ENCODE peak calls at places on chromosomes 1 and 21, in six cellular contexts. I is A549, V is neural crest cell, J is Calu3, S is psoas muscle, Q is H1. E is an unnamed sample.

GRCh38 chr1:50422675-50422945 is 633 bp downstream of the DMRTA2 start:
- DNase-seq in I (no peak), V (no peak), J (no peak), S (no peak), Q (no peak), E (no peak)

GRCh38 chr21:32702702-32703101 is 25.1 kb downstream of the SYNJ1 start:
- DNase-seq in I (no peak), V (no peak), J (no peak), S (no peak), Q (no peak), E (no peak)

GRCh38 chr1:14937288-14937949 is 216.1 kb upstream of the TMEM51 start:
- DNase-seq in I (no peak), V (no peak), J (no peak), S (no peak), Q (no peak), E (no peak)

GRCh38 chr1:4002741-4003140 is 102.7 kb upstream of the C1orf174 start:
- DNase-seq in I (no peak), V (no peak), J (no peak), S (no peak), Q (no peak), E (no peak)

GRCh38 chr1:109815809-109816791 is 52.4 kb upstream of the EPS8L3 start:
- DNase-seq in I (no peak), V (no peak), J (no peak), S (no peak), Q (no peak), E (no peak)

GRCh38 chr1:228902781-228903572 is 167.7 kb downstream of the RHOU start:
- DNase-seq in I (peak), V (no peak), J (peak), S (peak), Q (no peak), E (no peak)

GRCh38 chr1:183685112-183685713 is 32.1 kb upstream of the APOBEC4 start:
- DNase-seq in I (peak), V (no peak), J (peak), S (no peak), Q (no peak), E (peak)

GRCh38 chr1:200805719-200806118 is 67.0 kb downstream of the CAMSAP2 start:
- DNase-seq in I (no peak), V (no peak), J (no peak), S (no peak), Q (no peak), E (no peak)

GRCh38 chr21:28336299-28336698 is 656.4 kb downstream of the LTN1 start:
- DNase-seq in I (no peak), V (no peak), J (peak), S (no peak), Q (no peak), E (no peak)

GRCh38 chr1:117336087-117336817 is 31.0 kb upstream of the MAN1A2 start:
- DNase-seq in I (no peak), V (no peak), J (no peak), S (no peak), Q (no peak), E (no peak)

GRCh38 chr1:15693371-15693770 is 9.3 kb downstream of the PLEKHM2 start:
- DNase-seq in I (no peak), V (no peak), J (no peak), S (no peak), Q (no peak), E (no peak)

GRCh38 chr1:111976842-111977241 is 12.6 kb downstream of the KCND3 start:
- DNase-seq in I (no peak), V (no peak), J (no peak), S (no peak), Q (no peak), E (no peak)

GRCh38 chr1:203271018-203271743 is 34.1 kb upstream of the BTG2 start:
- DNase-seq in I (peak), V (no peak), J (peak), S (no peak), Q (no peak), E (no peak)

GRCh38 chr1:112515311-112516009 is 6.7 kb downstream of the WNT2B start:
- DNase-seq in I (no peak), V (peak), J (no peak), S (no peak), Q (no peak), E (no peak)

GRCh38 chr1:26493267-26493666 is 21.0 kb downstream of the HMGN2 start:
- DNase-seq in I (no peak), V (no peak), J (no peak), S (no peak), Q (no peak), E (no peak)

GRCh38 chr21:19853709-19854575 is 1144.3 kb upstream of the NCAM2 start:
- DNase-seq in I (no peak), V (no peak), J (no peak), S (no peak), Q (peak), E (no peak)

GRCh38 chr1:43381609-43382008 is 8.0 kb downstream of the MED8 start:
- DNase-seq in I (no peak), V (no peak), J (no peak), S (no peak), Q (no peak), E (no peak)

GRCh38 chr1:43382027-43382771 is 7.4 kb downstream of the MED8 start:
- DNase-seq in I (no peak), V (peak), J (no peak), S (no peak), Q (no peak), E (no peak)

GRCh38 chr1:43379476-43379875 is 10.1 kb downstream of the MED8 start:
- DNase-seq in I (no peak), V (no peak), J (no peak), S (no peak), Q (no peak), E (no peak)

GRCh38 chr1:43386676-43387075 is 2.9 kb downstream of the MED8 start:
- DNase-seq in I (no peak), V (no peak), J (no peak), S (no peak), Q (no peak), E (no peak)

DNA sequence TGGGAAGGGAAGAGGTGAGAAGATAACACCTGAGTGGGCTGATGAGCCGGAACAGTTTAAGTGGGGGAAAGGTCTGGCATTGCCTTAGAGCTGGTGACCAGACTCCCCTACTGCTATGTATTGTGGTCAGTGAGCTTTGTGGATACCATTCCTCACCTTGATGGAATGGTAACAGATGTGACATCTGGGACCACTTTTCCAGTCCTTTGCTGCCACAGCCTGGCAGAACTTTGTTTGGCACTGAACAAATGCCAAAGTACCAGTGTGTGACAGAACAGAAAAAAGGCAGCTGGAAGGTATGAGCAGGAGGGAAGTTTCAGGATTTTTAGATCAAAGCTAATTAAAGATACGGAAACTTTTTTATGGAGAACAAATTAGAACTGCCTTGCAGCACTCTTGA is 6.2 kb downstream of the MED8 start:
- DNase-seq in I (no peak), V (no peak), J (no peak), S (no peak), Q (no peak), E (no peak)
- TF ChIP-seq CTCF in I (peak), V (peak), J (no peak), S (peak), Q (no peak), E (peak)

GRCh38 chr1:100458925-100459814 is 78.8 kb upstream of the GPR88 start:
- DNase-seq in I (peak), V (peak), J (peak), S (peak), Q (no peak), E (peak)

GRCh38 chr1:100461222-100461621 is 76.7 kb upstream of the GPR88 start:
- DNase-seq in I (no peak), V (no peak), J (no peak), S (peak), Q (no peak), E (no peak)

GRCh38 chr1:100462291-100463040 is 75.5 kb upstream of the GPR88 start:
- DNase-seq in I (no peak), V (no peak), J (no peak), S (no peak), Q (no peak), E (no peak)

GRCh38 chr1:100459815-100460114 is 78.2 kb upstream of the GPR88 start:
- DNase-seq in I (no peak), V (no peak), J (no peak), S (no peak), Q (no peak), E (no peak)

GRCh38 chr1:100463809-100464424 is 74.0 kb upstream of the GPR88 start:
- DNase-seq in I (peak), V (peak), J (peak), S (peak), Q (no peak), E (no peak)
- TF ChIP-seq CTCF in I (peak), V (peak), J (peak), S (peak), Q (peak), E (peak)

DNA sequence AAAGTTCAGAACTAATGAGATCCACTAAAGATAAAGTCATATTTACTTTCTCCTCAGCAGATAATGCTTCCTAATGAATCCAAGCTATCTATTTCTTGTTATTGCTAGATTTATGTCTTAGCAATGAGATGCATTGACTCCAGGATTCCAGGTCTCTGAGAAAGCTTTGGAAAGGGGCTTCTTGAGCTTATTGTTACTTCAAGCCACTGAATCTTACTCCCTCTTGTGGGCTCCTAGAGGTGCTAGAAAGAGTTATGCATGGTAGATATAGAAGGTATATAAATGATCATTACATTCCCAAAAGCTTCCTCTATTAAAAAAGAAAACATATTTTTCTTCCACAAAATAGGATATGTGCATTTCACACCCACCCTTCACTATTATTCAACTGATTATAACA is 246.4 kb upstream of the ADAMTS5 start:
- DNase-seq in I (no peak), V (no peak), J (no peak), S (no peak), Q (no peak), E (no peak)
- TF ChIP-seq CTCF in I (no peak), V (peak), J (no peak), S (no peak), Q (no peak), E (peak)

DNA sequence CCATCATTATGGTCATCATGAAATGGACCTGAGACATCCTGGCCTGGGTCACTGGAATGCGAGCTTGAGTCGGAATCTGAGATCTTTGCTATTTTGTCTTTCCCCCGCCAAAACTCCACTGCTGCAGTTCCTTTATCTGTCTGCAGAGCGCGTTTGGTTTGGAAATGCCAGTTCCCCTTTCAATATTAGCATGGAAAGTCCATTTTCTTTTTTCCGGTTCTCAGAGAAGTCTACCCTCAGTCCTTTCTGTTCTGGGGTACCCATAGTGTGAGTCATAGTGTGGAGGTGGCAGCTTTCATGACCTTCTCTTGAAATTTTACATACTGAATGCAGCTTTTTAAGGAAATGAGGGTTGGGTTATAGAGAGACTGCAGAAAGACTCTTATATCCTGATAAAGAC is 14.6 kb downstream of the CACNA1E start:
- DNase-seq in I (no peak), V (no peak), J (no peak), S (no peak), Q (no peak), E (no peak)
- TF ChIP-seq CTCF in I (no peak), V (no peak), J (no peak), S (no peak), Q (no peak), E (no peak)

DNA sequence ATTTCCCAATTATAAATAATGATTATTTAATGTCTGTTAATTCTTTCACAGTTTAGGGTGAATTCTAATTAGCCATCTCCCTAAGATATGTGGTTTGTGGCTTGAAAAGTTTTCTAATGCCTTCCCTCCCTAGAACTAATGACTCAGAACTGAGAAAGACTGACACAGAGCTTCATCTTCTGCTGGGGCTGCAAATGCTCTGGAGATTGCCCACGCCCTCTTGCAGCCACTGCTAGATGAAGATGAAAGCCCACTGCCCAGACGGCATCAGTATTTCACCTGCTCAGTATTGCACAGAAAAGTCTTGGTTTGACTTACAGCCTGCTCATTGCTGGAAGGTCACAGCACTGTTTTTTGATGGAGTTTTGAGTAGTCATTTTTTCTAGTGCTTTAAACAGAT is 101.5 kb downstream of the ST6GALNAC3 start:
- DNase-seq in I (no peak), V (no peak), J (no peak), S (no peak), Q (no peak), E (no peak)
- TF ChIP-seq CTCF in I (no peak), V (no peak), J (no peak), S (no peak), Q (no peak), E (no peak)

GRCh38 chr1:201850053-201850397 is 21.1 kb downstream of the IPO9 start:
- DNase-seq in I (no peak), V (no peak), J (no peak), S (no peak), Q (no peak), E (no peak)

GRCh38 chr1:201849372-201850052 is 20.6 kb downstream of the IPO9 start:
- DNase-seq in I (no peak), V (no peak), J (no peak), S (no peak), Q (no peak), E (no peak)

GRCh38 chr1:201845331-201846083 is 16.6 kb downstream of the IPO9 start:
- DNase-seq in I (no peak), V (no peak), J (no peak), S (no peak), Q (no peak), E (no peak)

GRCh38 chr1:201847150-201847549 is 18.2 kb downstream of the IPO9 start:
- DNase-seq in I (no peak), V (no peak), J (no peak), S (no peak), Q (no peak), E (no peak)

GRCh38 chr1:201848230-201848629 is 19.3 kb downstream of the IPO9 start:
- DNase-seq in I (no peak), V (no peak), J (no peak), S (no peak), Q (no peak), E (no peak)
- TF ChIP-seq CTCF in I (no peak), V (no peak), J (no peak), S (no peak), Q (no peak), E (no peak)

E was measured in D721Med.